ENCODE peak calls at places on chromosomes 6 and 20, in four cellular contexts. A is PC-3, V is HCT116, M is H1. K is an unnamed sample. For H3K4me1, the result is how much of the 10 kb centered on the place peaks cover.

GRCh38 chr6:498795-499231 is 107.3 kb downstream of the IRF4 start:
- DNase-seq in A (no peak), V (no peak), M (no peak), K (no peak)

GRCh38 chr6:109793793-109794192 is 102.7 kb downstream of the FIG4 start:
- DNase-seq in A (peak), V (peak), M (no peak), K (peak)

GRCh38 chr20:21820688-21821087 is 115.2 kb downstream of the PAX1 start:
- DNase-seq in A (no peak), V (no peak), M (no peak), K (no peak)

GRCh38 chr6:23269436-23269835 is 700.1 kb downstream of the HDGFL1 start:
- DNase-seq in A (no peak), V (no peak), M (no peak), K (no peak)

GRCh38 chr6:75431379-75431778 is 62.2 kb downstream of the FILIP1 start:
- DNase-seq in A (peak), V (no peak), M (no peak), K (no peak)

GRCh38 chr6:99521557-99522286 is 6.5 kb upstream of the USP45 start:
- DNase-seq in A (no peak), V (no peak), M (no peak), K (peak)

GRCh38 chr6:155519339-155519738 is 63.7 kb upstream of the NOX3 start:
- DNase-seq in A (no peak), V (no peak), M (no peak), K (no peak)

GRCh38 chr20:38680492-38681118 is 43.7 kb upstream of the SLC32A1 start:
- DNase-seq in A (peak), V (no peak), M (peak), K (no peak)

GRCh38 chr6:130513770-130514169 is 148.0 kb downstream of the TMEM200A start:
- DNase-seq in A (peak), V (no peak), M (no peak), K (peak)

GRCh38 chr6:143555071-143555492 is 43.6 kb upstream of the FUCA2 start:
- DNase-seq in A (no peak), V (no peak), M (no peak), K (no peak)

GRCh38 chr6:100176321-100176950 is 182.4 kb upstream of the MCHR2 start:
- DNase-seq in A (peak), V (peak), M (no peak), K (no peak)

GRCh38 chr6:149061933-149062332 is 255.6 kb upstream of the TAB2 start:
- DNase-seq in A (no peak), V (no peak), M (no peak), K (no peak)

GRCh38 chr6:149062653-149063348 is 254.7 kb upstream of the TAB2 start:
- DNase-seq in A (no peak), V (no peak), M (no peak), K (no peak)

GRCh38 chr6:149060985-149061760 is 256.3 kb upstream of the TAB2 start:
- DNase-seq in A (peak), V (no peak), M (no peak), K (peak)

GRCh38 chr6:149064026-149065017 is 253.2 kb upstream of the TAB2 start:
- DNase-seq in A (no peak), V (no peak), M (no peak), K (no peak)

DNA sequence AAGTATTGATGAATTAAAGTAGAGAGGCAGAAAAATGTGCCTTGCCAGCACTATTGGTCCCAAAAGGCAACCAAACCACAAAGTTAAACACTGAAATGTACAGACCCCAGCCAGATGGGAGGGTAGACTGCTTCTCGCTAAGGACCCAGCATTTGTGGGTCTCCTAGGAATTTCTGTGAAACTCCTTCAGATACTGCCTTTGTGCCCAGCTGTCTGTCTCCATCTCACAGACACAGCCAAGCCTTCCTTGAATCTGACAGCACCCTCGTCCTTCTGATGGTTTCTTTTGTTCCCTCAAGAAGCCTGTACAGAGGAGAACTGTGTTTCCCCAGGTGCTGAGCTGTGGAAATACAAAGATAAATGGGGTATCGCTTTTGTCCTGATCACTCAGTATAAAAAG is 254.1 kb upstream of the TAB2 start:
- DNase-seq in A (no peak), V (no peak), M (no peak), K (no peak)
- H3K4me1 ChIP-seq in A (under half), V (under half), M (under half), K (under half)

DNA sequence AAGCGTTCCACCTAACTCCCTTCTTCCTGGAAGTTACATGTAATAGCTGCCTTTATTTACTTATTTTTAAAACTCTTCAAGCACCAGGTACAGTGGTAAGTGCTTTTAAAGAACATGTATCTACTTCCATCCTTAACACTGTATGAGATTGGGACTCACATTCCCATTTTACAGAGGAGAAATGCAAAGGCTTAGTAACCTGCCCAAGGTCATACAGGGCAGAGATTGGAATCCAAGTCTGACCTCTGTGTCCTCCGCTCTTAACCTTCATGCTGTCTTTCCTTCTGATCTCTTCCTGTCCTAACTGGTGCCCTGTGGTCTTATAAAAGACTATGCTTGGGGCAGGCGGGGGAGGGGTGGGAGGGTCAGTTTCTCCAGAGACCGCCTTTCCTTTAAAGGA is 1.6 kb downstream of the B4GALT5 start:
- DNase-seq in A (no peak), V (no peak), M (no peak), K (no peak)
- H3K9ac ChIP-seq in A (no peak), V (peak), M (peak), K (peak)

DNA sequence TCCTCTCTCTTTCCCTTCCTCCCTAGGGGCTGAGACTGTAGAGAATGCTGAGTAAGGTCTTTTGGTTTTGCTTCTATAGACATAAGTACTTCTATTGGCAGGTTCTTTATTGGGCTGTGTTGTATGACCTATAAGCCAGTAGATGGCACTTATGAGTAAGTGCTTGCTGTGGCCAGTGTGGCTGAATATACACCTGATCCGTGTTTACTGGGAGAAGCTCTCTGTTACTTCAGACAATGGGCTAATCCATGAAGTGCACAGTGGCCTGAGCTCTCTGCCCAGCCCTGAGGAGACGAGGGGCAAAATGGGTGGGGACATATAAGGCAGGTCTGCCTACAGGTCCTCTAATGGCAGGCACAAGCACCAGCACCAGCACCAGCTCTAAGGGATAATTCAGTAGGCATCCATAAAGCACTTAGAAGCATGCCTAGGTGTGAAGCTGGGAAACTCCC is 610.3 kb downstream of the RNF144B start:
- DNase-seq in A (peak), V (peak), M (peak), K (no peak)
- TF ChIP-seq CTCF in A (peak), V (peak), M (peak), K (peak)

GRCh38 chr20:35771367-35771688 is 487 bp upstream of the PHF20 start:
- DNase-seq in A (no peak), V (no peak), M (no peak), K (no peak)
- H3K4me1 ChIP-seq in A (under half), V (under half), M (under half), K (under half)

GRCh38 chr6:157804448-157805327 is 18.4 kb upstream of the SNX9 start:
- DNase-seq in A (no peak), V (no peak), M (no peak), K (no peak)
- H3K9ac ChIP-seq in A (no peak), V (no peak), M (no peak), K (no peak)

DNA sequence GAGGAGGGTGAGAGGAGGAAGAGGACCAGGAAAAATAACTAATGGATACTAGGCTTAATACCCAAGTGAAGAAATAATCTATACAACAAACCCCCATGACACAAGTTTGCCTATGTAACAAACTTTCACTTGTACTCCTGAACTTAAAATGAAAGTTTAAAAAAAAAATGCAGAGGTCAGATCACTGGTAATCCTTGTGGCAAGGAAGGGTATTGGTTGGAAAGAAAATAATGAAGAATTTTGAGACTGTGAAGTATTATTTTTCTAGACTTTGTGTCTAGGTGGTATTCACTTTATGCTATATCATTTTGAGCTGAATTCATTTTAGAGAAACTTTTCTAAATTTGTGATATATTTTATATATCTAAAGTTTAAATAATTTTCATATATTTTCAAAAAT is 547.5 kb downstream of the MMUT start:
- DNase-seq in A (no peak), V (no peak), M (no peak), K (no peak)
- TF ChIP-seq CTCF in A (no peak), V (no peak), M (no peak), K (no peak)

DNA sequence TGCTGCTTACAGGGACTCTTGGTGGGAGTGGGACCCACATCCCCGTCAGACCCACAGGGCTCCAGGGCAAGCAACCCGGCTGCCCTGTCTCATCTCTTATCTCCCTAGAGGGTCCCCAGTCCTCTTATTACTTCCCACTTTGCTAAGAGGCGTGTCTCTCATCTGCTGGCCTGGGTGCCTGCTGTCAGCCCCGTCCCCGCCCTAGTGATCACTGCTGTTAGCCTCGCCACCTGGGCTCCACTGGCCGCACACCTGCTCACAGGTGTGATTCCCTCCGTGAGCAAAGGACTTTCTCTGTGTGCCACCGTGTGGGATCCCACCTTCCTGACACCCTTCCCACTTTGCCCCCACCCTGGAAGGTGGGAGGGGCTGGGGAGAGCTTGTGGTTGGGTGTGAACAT is 57.6 kb downstream of the TCP11 start:
- DNase-seq in A (no peak), V (no peak), M (no peak), K (no peak)
- H3K4me1 ChIP-seq in A (under half), V (under half), M (under half), K (under half)

GRCh38 chr20:34637245-34638185 is 39.4 kb downstream of the PIGU start:
- DNase-seq in A (peak), V (no peak), M (no peak), K (no peak)
- H3K9ac ChIP-seq in A (no peak), V (no peak), M (no peak), K (no peak)

GRCh38 chr6:137341721-137342195 is 122.6 kb upstream of the IFNGR1 start:
- DNase-seq in A (peak), V (no peak), M (no peak), K (peak)
- TF ChIP-seq CTCF in A (peak), V (peak), M (peak), K (peak)

DNA sequence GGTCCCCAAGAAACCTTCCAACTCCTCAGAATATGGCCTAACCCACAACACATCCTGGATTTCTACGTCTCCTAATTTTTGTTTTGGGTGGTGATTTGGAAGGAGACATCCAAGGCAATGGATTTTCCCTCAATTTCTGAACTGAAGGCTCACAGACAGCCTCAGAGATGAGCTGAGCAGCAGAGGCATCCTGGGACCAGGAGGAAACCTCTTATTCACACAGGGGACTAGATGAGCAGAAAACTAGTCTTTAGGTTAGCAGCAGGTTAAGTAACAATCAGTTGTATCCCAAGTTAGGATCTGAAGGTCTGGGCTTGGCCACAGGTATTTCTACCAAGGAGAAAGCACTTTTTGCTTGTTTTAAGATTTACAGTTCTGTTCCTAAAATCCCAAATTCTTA is 48.8 kb downstream of the GCLC start:
- DNase-seq in A (no peak), V (no peak), M (no peak), K (no peak)
- H3K4me1 ChIP-seq in A (under half), V (under half), M (under half), K (under half)

K was measured in colonic mucosa.